ENCODE peak calls at places on chromosome 5, in nine cellular contexts. D is SK-N-DZ; U is stimulated activated CD4-positive, alpha-beta T cell treated with anti-CD3 and anti-CD28 coated beads, Interleukin-4, amount 100 ng/mL, for 4 hours; K is prostate gland; A is NCI-H82; C is cardiac muscle cell; L is RWPE1; E is left kidney; Z is GM23338. B is an unnamed sample.

GRCh38 chr5:135222771-135223170 is 176.3 kb downstream of the MACROH2A1 start:
- DNase-seq in D (no peak), U (no peak), K (no peak), A (no peak), C (no peak), L (no peak), E (no peak), Z (no peak), B (no peak)

GRCh38 chr5:172798422-172799215 is 27.6 kb upstream of the DUSP1 start:
- DNase-seq in D (no peak), U (no peak), K (no peak), A (no peak), C (no peak), L (peak; percentile 91), E (peak; percentile 25), Z (no peak), B (peak; percentile 29)

GRCh38 chr5:93580387-93581100 is 475 bp downstream of the NR2F1-AS1 start:
- DNase-seq in D (no peak), U (no peak), K (no peak), A (peak; percentile 42), C (no peak), L (peak; percentile 31), E (peak; percentile 73), Z (no peak), B (no peak)

GRCh38 chr5:151348789-151349188 is 1.4 kb upstream of the SLC36A2 start:
- DNase-seq in D (no peak), U (no peak), K (no peak), A (no peak), C (no peak), L (no peak), E (no peak), Z (no peak), B (no peak)

GRCh38 chr5:109694451-109694891 is 4.7 kb downstream of the MAN2A1 start:
- DNase-seq in D (no peak), U (no peak), K (no peak), A (no peak), C (no peak), L (peak; percentile 59), E (no peak), Z (no peak), B (peak; percentile 40)

GRCh38 chr5:124602925-124603650 is 143.4 kb downstream of the ZNF608 start:
- DNase-seq in D (no peak), U (no peak), K (no peak), A (peak; percentile 86), C (no peak), L (no peak), E (no peak), Z (no peak), B (no peak)

GRCh38 chr5:43422143-43422542 is 10.0 kb upstream of the CCL28 start:
- DNase-seq in D (no peak), U (no peak), K (peak; percentile 49), A (no peak), C (no peak), L (peak; percentile 85), E (peak; percentile 79), Z (no peak), B (peak; percentile 53)

GRCh38 chr5:72108200-72109050 is 1.1 kb downstream of the MAP1B start:
- DNase-seq in D (peak; percentile 62), U (no peak), K (peak; percentile 27), A (peak; percentile 70), C (peak; percentile 92), L (peak; percentile 79), E (peak; percentile 93), Z (peak; percentile 94), B (peak; percentile 50)

GRCh38 chr5:1481266-1481998 is 36.2 kb upstream of the SLC6A3 start:
- DNase-seq in D (no peak), U (no peak), K (no peak), A (no peak), C (no peak), L (no peak), E (no peak), Z (no peak), B (no peak)

GRCh38 chr5:176396330-176396729 is 7.8 kb downstream of the HIGD2A start:
- DNase-seq in D (peak; percentile 75), U (no peak), K (no peak), A (peak; percentile 75), C (peak; percentile 23), L (no peak), E (peak; percentile 63), Z (no peak), B (no peak)

GRCh38 chr5:40679998-40680681 is 425 bp downstream of the PTGER4 start:
- DNase-seq in D (no peak), U (peak; percentile 37), K (peak; percentile 17), A (no peak), C (no peak), L (no peak), E (no peak), Z (peak; percentile 52), B (peak; percentile 33)

GRCh38 chr5:34571380-34572041 is 84.6 kb upstream of the RAI14 start:
- DNase-seq in D (no peak), U (no peak), K (no peak), A (peak; percentile 4), C (no peak), L (no peak), E (no peak), Z (no peak), B (no peak)

GRCh38 chr5:179268399-179268952 is 76.8 kb downstream of the ADAMTS2 start:
- DNase-seq in D (no peak), U (no peak), K (no peak), A (no peak), C (no peak), L (no peak), E (no peak), Z (no peak), B (no peak)

GRCh38 chr5:172936441-172936840 is 22.8 kb upstream of the RPL26L1 start:
- DNase-seq in D (no peak), U (no peak), K (no peak), A (no peak), C (no peak), L (no peak), E (no peak), Z (no peak), B (no peak)

GRCh38 chr5:61999371-61999770 is 306.6 kb upstream of the KIF2A start:
- DNase-seq in D (no peak), U (no peak), K (no peak), A (no peak), C (no peak), L (peak; percentile 42), E (no peak), Z (no peak), B (no peak)

GRCh38 chr5:72957337-72957736 is 1.5 kb downstream of the FCHO2 start:
- DNase-seq in D (no peak), U (no peak), K (no peak), A (no peak), C (no peak), L (no peak), E (peak; percentile 3), Z (no peak), B (no peak)

B was measured in body of pancreas.